ENCODE peak calls at places on chromosome 12, in six cellular contexts. V, W, A, Z, R and X are unnamed samples.

GRCh38 chr12:125187780-125188741 is 122.8 kb downstream of the AACS start:
- DNase-seq in R (peak; percentile 25), Z (no peak), V (no peak), A (no peak), W (no peak), X (no peak)

GRCh38 chr12:91053951-91054715 is 3.7 kb downstream of the KERA start:
- DNase-seq in Z (no peak), R (peak; percentile 2), A (no peak), V (no peak), W (no peak), X (no peak)

GRCh38 chr12:2775431-2775830 is 19.3 kb upstream of the FKBP4 start:
- DNase-seq in W (no peak), Z (no peak), V (no peak), R (no peak), A (peak; percentile 65), X (no peak)

GRCh38 chr12:93638954-93639353 is 38.2 kb upstream of the CRADD start:
- DNase-seq in W (no peak), Z (no peak), V (no peak), R (no peak), A (no peak), X (no peak)

GRCh38 chr12:124500232-124501079 is 67.0 kb downstream of the NCOR2 start:
- DNase-seq in Z (no peak), W (no peak), R (peak; percentile 73), A (no peak), V (no peak), X (peak; percentile 65)

GRCh38 chr12:52873832-52874572 is 25.2 kb upstream of the KRT78 start:
- DNase-seq in R (peak; percentile 99), W (peak; percentile 89), V (peak; percentile 85), Z (peak; percentile 41), A (peak; percentile 92), X (peak; percentile 86)

GRCh38 chr12:116346222-116346621 is 68.7 kb upstream of the MED13L start:
- DNase-seq in W (no peak), V (peak; percentile 47), R (peak; percentile 52), Z (no peak), A (no peak), X (no peak)

GRCh38 chr12:31037028-31037427 is 36.6 kb upstream of the DDX11 start:
- DNase-seq in W (no peak), A (no peak), Z (no peak), V (no peak), R (no peak), X (no peak)

GRCh38 chr12:39395866-39396265 is 47.1 kb downstream of the KIF21A start:
- DNase-seq in W (no peak), R (no peak), A (peak; percentile 39), V (peak; percentile 62), Z (no peak), X (no peak)

GRCh38 chr12:71321130-71321529 is 118.5 kb upstream of the LGR5 start:
- DNase-seq in W (no peak), Z (no peak), V (no peak), R (no peak), A (no peak), X (no peak)

GRCh38 chr12:31682136-31682962 is 22.9 kb downstream of the ETFBKMT start:
- DNase-seq in Z (peak; percentile 61), W (peak; percentile 59), V (peak; percentile 56), A (no peak), R (peak; percentile 82), X (peak; percentile 48)

GRCh38 chr12:40980346-40981005 is 207.6 kb upstream of the PDZRN4 start:
- DNase-seq in W (no peak), A (no peak), R (peak; percentile 33), V (no peak), Z (no peak), X (no peak)

GRCh38 chr12:89461190-89461589 is 63.4 kb downstream of the GALNT4 start:
- DNase-seq in V (no peak), Z (no peak), R (no peak), W (no peak), A (no peak), X (no peak)

GRCh38 chr12:107340920-107341319 is 247.6 kb upstream of the CRY1 start:
- DNase-seq in Z (no peak), A (no peak), V (no peak), W (no peak), R (no peak), X (no peak)

GRCh38 chr12:83313322-83313721 is 626.6 kb downstream of the TMTC2 start:
- DNase-seq in W (no peak), Z (no peak), R (no peak), V (no peak), A (no peak), X (no peak)

GRCh38 chr12:104930388-104931326 is 27.4 kb downstream of the SLC41A2 start:
- DNase-seq in W (no peak), Z (peak; percentile 12), A (no peak), V (no peak), R (peak; percentile 82), X (no peak)

GRCh38 chr12:30796508-30796780 is 41.7 kb upstream of the CAPRIN2 start:
- DNase-seq in V (no peak), R (peak; percentile 83), Z (no peak), A (peak; percentile 43), W (no peak), X (no peak)

GRCh38 chr12:29889737-29890136 is 106.0 kb upstream of the TMTC1 start:
- DNase-seq in A (peak; percentile 47), R (peak; percentile 6), Z (no peak), V (peak; percentile 29), W (peak; percentile 22), X (no peak)

GRCh38 chr12:94798107-94798506 is 147.8 kb upstream of the TMCC3 start:
- DNase-seq in V (no peak), A (no peak), Z (no peak), W (no peak), R (no peak), X (no peak)